ENCODE peak calls at places on chromosomes 6 and 20, in five cellular contexts. I, X, K, F and R are unnamed samples.

GRCh38 chr6:6689413-6690143 is 101.1 kb downstream of the LY86 start:
- DNase-seq in K (no peak), F (no peak), X (peak; percentile 6), I (no peak), R (no peak)

GRCh38 chr20:32872266-32872665 is 13.5 kb downstream of the EFCAB8 start:
- DNase-seq in K (no peak), X (no peak), F (no peak), I (no peak), R (no peak)

GRCh38 chr6:73514746-73515110 is 6.1 kb downstream of the EEF1A1 start:
- DNase-seq in I (peak; percentile 62), X (no peak), K (no peak), F (no peak), R (no peak)

GRCh38 chr20:59039233-59039632 is 3.4 kb downstream of the PRELID3B start:
- DNase-seq in X (no peak), K (no peak), I (no peak), F (no peak), R (no peak)

GRCh38 chr20:40741507-40742106 is 52.6 kb upstream of the MAFB start:
- DNase-seq in K (no peak), F (no peak), X (no peak), I (no peak), R (peak; percentile 13)

GRCh38 chr6:16602035-16602434 is 159.2 kb downstream of the ATXN1 start:
- DNase-seq in F (no peak), I (no peak), X (no peak), K (no peak), R (no peak)

GRCh38 chr20:47111576-47111975 is 216.9 kb downstream of the EYA2 start:
- DNase-seq in F (no peak), I (no peak), X (no peak), K (no peak), R (no peak)

GRCh38 chr6:3282461-3283236 is 23.9 kb downstream of the PSMG4 start:
- DNase-seq in X (peak; percentile 20), K (no peak), I (no peak), F (no peak), R (no peak)

GRCh38 chr6:79180082-79180481 is 54.4 kb downstream of the HMGN3 start:
- DNase-seq in K (no peak), X (no peak), F (no peak), I (no peak), R (no peak)

GRCh38 chr6:167581637-167582036 is 245.1 kb upstream of the AFDN start:
- DNase-seq in X (no peak), I (no peak), F (no peak), K (no peak), R (no peak)

GRCh38 chr6:123715243-123715863 is 78.6 kb upstream of the TRDN start:
- DNase-seq in F (no peak), X (no peak), K (peak; percentile 9), I (peak; percentile 9), R (no peak)

GRCh38 chr20:61299613-61300012 is 47.6 kb downstream of the CDH4 start:
- DNase-seq in F (no peak), I (no peak), X (no peak), K (no peak), R (no peak)

GRCh38 chr6:148530394-148530923 is 187.8 kb downstream of the SASH1 start:
- DNase-seq in K (no peak), X (peak; percentile 50), F (no peak), I (no peak), R (no peak)

GRCh38 chr6:84653027-84653551 is 111.3 kb downstream of the TBX18 start:
- DNase-seq in F (no peak), X (no peak), I (no peak), K (no peak), R (no peak)

GRCh38 chr20:24782801-24783630 is 166.1 kb upstream of the CST7 start:
- DNase-seq in I (no peak), F (no peak), X (no peak), K (no peak), R (no peak)

GRCh38 chr6:167970236-167970635 is 27.2 kb upstream of the KIF25 start:
- DNase-seq in I (no peak), X (no peak), K (peak; percentile 11), F (no peak), R (no peak)

GRCh38 chr6:147166360-147166944 is 37.8 kb upstream of the STXBP5 start:
- DNase-seq in F (no peak), K (no peak), I (no peak), X (no peak), R (no peak)

GRCh38 chr6:81981812-81982211 is 229.3 kb upstream of the TENT5A start:
- DNase-seq in K (no peak), F (no peak), X (no peak), I (no peak), R (no peak)

GRCh38 chr6:169175360-169175887 is 78.2 kb downstream of the THBS2 start:
- DNase-seq in F (no peak), X (no peak), I (no peak), K (no peak), R (no peak)

GRCh38 chr6:23003671-23004598 is 434.6 kb downstream of the HDGFL1 start:
- DNase-seq in X (peak; percentile 32), I (peak; percentile 93), F (no peak), K (no peak), R (no peak)

GRCh38 chr6:112203577-112204349 is 50.6 kb downstream of the LAMA4 start:
- DNase-seq in K (no peak), F (no peak), X (no peak), I (no peak), R (no peak)

GRCh38 chr6:19024737-19025136 is 637.6 kb downstream of the RNF144B start:
- DNase-seq in X (no peak), K (no peak), I (peak; percentile 39), F (no peak), R (no peak)

GRCh38 chr20:23340524-23340923 is 10.1 kb upstream of the NXT1 start:
- DNase-seq in I (no peak), X (peak; percentile 50), F (no peak), K (peak; percentile 8), R (no peak)

GRCh38 chr6:130724089-130724488 is 103.1 kb upstream of the SMLR1 start:
- DNase-seq in F (no peak), I (no peak), X (no peak), K (no peak), R (no peak)

GRCh38 chr20:63857751-63858392 is 3.4 kb upstream of the ABHD16B start:
- DNase-seq in K (no peak), X (no peak), I (no peak), F (no peak), R (no peak)

GRCh38 chr6:1895721-1896120 is 286.0 kb downstream of the FOXC1 start:
- DNase-seq in X (no peak), I (no peak), K (no peak), F (no peak), R (no peak)

GRCh38 chr6:81487489-81487888 is 265.0 kb downstream of the TENT5A start:
- DNase-seq in X (peak; percentile 57), F (no peak), K (peak; percentile 42), I (no peak), R (no peak)

GRCh38 chr20:46973801-46974200 is 79.2 kb downstream of the EYA2 start:
- DNase-seq in X (no peak), I (peak; percentile 53), F (no peak), K (no peak), R (no peak)

GRCh38 chr20:63895202-63895885 is 418 bp downstream of the DNAJC5 start:
- DNase-seq in X (no peak), F (no peak), I (no peak), K (no peak), R (no peak)

GRCh38 chr6:149843051-149843633 is 21.0 kb downstream of the LRP11 start:
- DNase-seq in F (no peak), I (no peak), K (no peak), X (no peak), R (no peak)

GRCh38 chr6:116405663-116406329 is 35.0 kb downstream of the DSE start:
- DNase-seq in F (no peak), X (no peak), K (no peak), I (no peak), R (no peak)

GRCh38 chr20:44089987-44090674 is 96.9 kb downstream of the JPH2 start:
- DNase-seq in X (no peak), I (peak; percentile 36), K (no peak), F (no peak), R (no peak)

GRCh38 chr6:87914637-87915395 is 132.8 kb upstream of the SPACA1 start:
- DNase-seq in X (no peak), I (no peak), K (no peak), F (no peak), R (no peak)

GRCh38 chr6:124795879-124796838 is 166.1 kb upstream of the RNF217 start:
- DNase-seq in I (no peak), F (no peak), X (no peak), K (peak; percentile 7), R (no peak)